ENCODE peak calls at places on chromosomes 12 and 14, in ten cellular contexts. H is neural progenitor cell, F is cardiac muscle cell, P is cardiac fibroblast, X is MCF 10A, B is bronchial epithelial cell, Z is psoas muscle, A is astrocyte of the spinal cord, G is B cell, V is fibroblast of pulmonary artery. K is an unnamed sample.

GRCh38 chr14:22558221-22558913 is 30.7 kb downstream of the DAD1 start:
- DNase-seq in H (peak; percentile 35), F (no peak), P (no peak), X (no peak), B (no peak), Z (no peak), A (no peak), G (no peak), V (no peak), K (no peak)

GRCh38 chr12:89707623-89707991 is 1.0 kb downstream of the ATP2B1 start:
- DNase-seq in H (peak; percentile 79), F (no peak), P (no peak), X (peak; percentile 25), B (no peak), Z (peak; percentile 59), A (no peak), G (no peak), V (no peak), K (peak; percentile 30)

GRCh38 chr12:38905480-38906351 is at the start of gene CPNE8:
- DNase-seq in H (peak; percentile 75), F (peak; percentile 89), P (peak; percentile 79), X (peak; percentile 84), B (peak; percentile 53), Z (peak; percentile 88), A (peak; percentile 60), G (peak; percentile 44), V (peak; percentile 81), K (peak; percentile 74)

GRCh38 chr14:61640158-61640833 is 55.0 kb upstream of the HIF1A start:
- DNase-seq in H (peak; percentile 14), F (no peak), P (no peak), X (no peak), B (no peak), Z (no peak), A (no peak), G (no peak), V (no peak), K (no peak)

GRCh38 chr12:131233737-131234474 is 280.2 kb downstream of the ADGRD1 start:
- DNase-seq in H (no peak), F (no peak), P (no peak), X (peak; percentile 59), B (no peak), Z (no peak), A (no peak), G (no peak), V (no peak), K (no peak)

GRCh38 chr12:111093428-111094142 is 173.2 kb upstream of the MYL2 start:
- DNase-seq in H (no peak), F (no peak), P (no peak), X (no peak), B (no peak), Z (no peak), A (no peak), G (peak; percentile 54), V (no peak), K (peak; percentile 70)

GRCh38 chr14:59148334-59148900 is 40.0 kb upstream of the DAAM1 start:
- DNase-seq in H (no peak), F (no peak), P (no peak), X (no peak), B (no peak), Z (no peak), A (no peak), G (peak; percentile 16), V (no peak), K (no peak)

GRCh38 chr12:132921685-132922084 is 34.3 kb upstream of the CHFR start:
- DNase-seq in H (no peak), F (no peak), P (no peak), X (no peak), B (no peak), Z (no peak), A (no peak), G (no peak), V (no peak), K (no peak)

GRCh38 chr14:23537351-23538048 is 14.1 kb downstream of the ZFHX2 start:
- DNase-seq in H (peak; percentile 63), F (no peak), P (no peak), X (no peak), B (peak; percentile 27), Z (no peak), A (no peak), G (no peak), V (no peak), K (no peak)

GRCh38 chr14:83217492-83217891 is 1683.8 kb upstream of the SEL1L start:
- DNase-seq in H (peak; percentile 13), F (peak; percentile 8), P (no peak), X (peak; percentile 94), B (peak; percentile 44), Z (no peak), A (peak; percentile 48), G (no peak), V (peak; percentile 27), K (no peak)

GRCh38 chr12:129844662-129845061 is 59.2 kb downstream of the TMEM132D start:
- DNase-seq in H (no peak), F (no peak), P (no peak), X (peak; percentile 11), B (no peak), Z (no peak), A (peak; percentile 84), G (no peak), V (no peak), K (no peak)

GRCh38 chr14:51650721-51651387 is 856 bp upstream of the FRMD6 start:
- DNase-seq in H (peak; percentile 66), F (no peak), P (peak; percentile 43), X (peak; percentile 41), B (no peak), Z (peak; percentile 58), A (no peak), G (no peak), V (no peak), K (no peak)

GRCh38 chr14:68297871-68298468 is 478.4 kb downstream of the RAD51B start:
- DNase-seq in H (peak; percentile 39), F (peak; percentile 70), P (peak; percentile 55), X (peak; percentile 36), B (no peak), Z (no peak), A (peak; percentile 54), G (no peak), V (peak; percentile 71), K (no peak)
- TF ChIP-seq CTCF in H (peak; percentile 26), F (peak; percentile 45), P (peak; percentile 24), X (no peak), B (peak; percentile 11), Z (no peak), A (peak; percentile 39), G (no peak), V (peak; percentile 47), K (no peak)

DNA sequence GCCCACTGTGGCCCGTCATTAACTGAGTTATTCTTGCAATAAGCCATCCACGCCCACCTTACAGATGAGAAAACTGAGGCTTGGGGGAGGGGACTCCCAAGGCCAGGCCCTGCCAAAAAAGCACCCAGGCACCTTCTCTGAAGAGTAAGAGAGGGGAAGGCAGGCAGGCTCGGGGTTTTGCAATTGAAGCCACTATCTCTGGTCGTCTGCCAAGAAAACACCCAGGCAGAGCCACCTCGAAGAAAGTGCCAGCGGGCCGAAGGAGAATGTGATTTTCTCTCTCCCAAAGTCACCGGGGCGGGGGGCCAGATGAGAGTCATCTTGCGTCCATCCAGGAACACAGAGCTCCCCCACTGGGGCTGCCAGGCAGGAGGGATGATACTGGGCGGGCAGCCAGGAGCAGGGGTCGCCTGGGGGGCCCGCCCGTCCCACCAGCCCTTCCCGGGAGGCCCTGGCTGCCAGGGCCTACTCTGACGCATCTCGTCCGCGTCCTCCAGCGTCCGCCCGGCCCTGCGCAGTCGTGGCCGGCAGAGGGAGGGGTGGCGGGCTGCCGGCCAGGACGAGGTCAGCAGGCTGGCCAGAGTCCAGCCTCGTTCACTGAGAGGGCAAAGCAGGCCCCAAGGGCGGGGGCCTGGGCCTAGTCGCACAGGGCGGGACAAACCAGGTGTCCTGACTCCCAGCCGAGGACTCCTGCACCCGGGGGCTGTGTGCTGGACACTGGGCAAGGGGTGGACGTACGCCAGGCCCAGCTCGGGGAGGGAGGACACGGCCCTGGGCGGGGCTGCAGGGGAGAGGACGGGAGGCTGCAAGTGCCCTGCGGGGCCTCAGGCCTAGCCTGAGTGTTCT is 74.4 kb downstream of the RFLNA start:
- DNase-seq in H (no peak), F (peak; percentile 98), P (peak; percentile 95), X (peak; percentile 96), B (no peak), Z (peak; percentile 99), A (peak; percentile 97), G (no peak), V (peak; percentile 97), K (no peak)
- TF ChIP-seq CTCF in H (no peak), F (peak; percentile 54), P (peak; percentile 43), X (no peak), B (no peak), Z (peak; percentile 56), A (peak; percentile 39), G (no peak), V (peak; percentile 31), K (no peak)

GRCh38 chr12:121712462-121713256 is at the start of gene TMEM120B:
- DNase-seq in H (peak; percentile 86), F (peak; percentile 80), P (peak; percentile 66), X (peak; percentile 70), B (peak; percentile 34), Z (peak; percentile 94), A (peak; percentile 63), G (peak; percentile 90), V (peak; percentile 72), K (peak; percentile 95)

GRCh38 chr12:121709478-121709890 is 3.1 kb upstream of the TMEM120B start:
- DNase-seq in H (no peak), F (peak; percentile 27), P (peak; percentile 77), X (peak; percentile 67), B (peak; percentile 87), Z (no peak), A (peak; percentile 86), G (no peak), V (peak; percentile 48), K (no peak)

GRCh38 chr12:121711925-121712461 is 559 bp upstream of the TMEM120B start:
- DNase-seq in H (peak; percentile 65), F (peak; percentile 24), P (peak; percentile 37), X (no peak), B (peak; percentile 20), Z (peak; percentile 77), A (peak; percentile 43), G (no peak), V (peak; percentile 28), K (peak; percentile 48)

GRCh38 chr12:121715862-121716435 is 3.4 kb downstream of the TMEM120B start:
- DNase-seq in H (no peak), F (no peak), P (no peak), X (no peak), B (no peak), Z (no peak), A (no peak), G (no peak), V (no peak), K (no peak)

GRCh38 chr12:121713257-121714155 is 954 bp downstream of the TMEM120B start:
- DNase-seq in H (no peak), F (peak; percentile 35), P (peak; percentile 29), X (peak; percentile 9), B (no peak), Z (peak; percentile 66), A (no peak), G (no peak), V (peak; percentile 24), K (peak; percentile 21)
- TF ChIP-seq CTCF in H (no peak), F (no peak), P (no peak), X (no peak), B (no peak), Z (no peak), A (no peak), G (no peak), V (no peak), K (no peak)

DNA sequence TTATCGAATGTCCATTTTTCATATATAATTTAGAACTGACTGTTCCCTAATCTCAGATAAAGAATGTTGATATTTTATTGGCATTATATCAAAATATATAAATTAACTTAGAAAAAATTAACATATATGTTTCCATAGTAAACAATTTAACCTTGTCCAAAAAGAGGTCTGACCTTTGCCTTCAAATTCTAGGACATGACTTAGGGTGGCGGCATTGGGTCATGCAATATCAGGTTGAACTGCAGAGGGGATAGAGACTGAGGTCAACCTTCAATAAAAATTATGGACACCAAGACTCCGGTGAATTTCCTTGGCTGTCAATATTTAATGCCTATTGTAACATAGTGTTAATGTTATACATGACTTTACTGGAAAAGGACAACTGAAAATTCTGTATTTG is 199.8 kb downstream of the RPL10L start:
- DNase-seq in H (no peak), F (no peak), P (no peak), X (no peak), B (no peak), Z (no peak), A (no peak), G (no peak), V (no peak), K (no peak)
- TF ChIP-seq CTCF in H (no peak), F (no peak), P (no peak), X (no peak), B (no peak), Z (no peak), A (no peak), G (no peak), V (no peak), K (no peak)